ENCODE peak calls at places on chromosome 5, in four cellular contexts. B is RWPE1, Z is transverse colon, I is Peyer's patch. U is an unnamed sample.

GRCh38 chr5:24492231-24492630 is 152.5 kb downstream of the CDH10 start:
- DNase-seq in B (no peak), Z (no peak), I (no peak), U (no peak)

GRCh38 chr5:5419291-5420210 is 2.9 kb upstream of the ICE1 start:
- DNase-seq in B (peak), Z (no peak), I (no peak), U (no peak)

GRCh38 chr5:101102506-101102905 is 199.4 kb upstream of the ST8SIA4 start:
- DNase-seq in B (peak), Z (no peak), I (no peak), U (no peak)

GRCh38 chr5:55821731-55822512 is 29.2 kb upstream of the IL31RA start:
- DNase-seq in B (peak), Z (no peak), I (no peak), U (no peak)

GRCh38 chr5:138905541-138905940 is 30.4 kb upstream of the LRRTM2 start:
- DNase-seq in B (peak), Z (no peak), I (no peak), U (no peak)

GRCh38 chr5:141121563-141121962 is at the start of gene PCDHB4:
- DNase-seq in B (no peak), Z (no peak), I (no peak), U (no peak)

GRCh38 chr5:3056901-3057300 is 305.4 kb upstream of the IRX2 start:
- DNase-seq in B (no peak), Z (no peak), I (no peak), U (no peak)

GRCh38 chr5:34709861-34710673 is 53.9 kb downstream of the RAI14 start:
- DNase-seq in B (no peak), Z (no peak), I (no peak), U (no peak)

GRCh38 chr5:19140276-19140675 is 847.7 kb downstream of the CDH18 start:
- DNase-seq in B (no peak), Z (no peak), I (no peak), U (no peak)

GRCh38 chr5:103674739-103675138 is 112.2 kb upstream of the NUDT12 start:
- DNase-seq in B (no peak), Z (no peak), I (no peak), U (no peak)

GRCh38 chr5:139725073-139725830 is 70.4 kb upstream of the PSD2 start:
- DNase-seq in B (no peak), Z (no peak), I (no peak), U (no peak)

GRCh38 chr5:150590979-150591411 is 49.5 kb upstream of the SYNPO start:
- DNase-seq in B (no peak), Z (no peak), I (no peak), U (no peak)

GRCh38 chr5:173056783-173057061 is 570 bp downstream of the CREBRF start:
- DNase-seq in B (peak), Z (no peak), I (peak), U (no peak)

GRCh38 chr5:154397652-154398406 is 48.0 kb upstream of the SAP30L start:
- DNase-seq in B (no peak), Z (peak), I (no peak), U (no peak)

GRCh38 chr5:143796753-143797152 is 15.2 kb upstream of the HMHB1 start:
- DNase-seq in B (no peak), Z (no peak), I (no peak), U (no peak)

GRCh38 chr5:14655146-14655741 is 9.3 kb upstream of the OTULIN start:
- DNase-seq in B (no peak), Z (no peak), I (no peak), U (no peak)

DNA sequence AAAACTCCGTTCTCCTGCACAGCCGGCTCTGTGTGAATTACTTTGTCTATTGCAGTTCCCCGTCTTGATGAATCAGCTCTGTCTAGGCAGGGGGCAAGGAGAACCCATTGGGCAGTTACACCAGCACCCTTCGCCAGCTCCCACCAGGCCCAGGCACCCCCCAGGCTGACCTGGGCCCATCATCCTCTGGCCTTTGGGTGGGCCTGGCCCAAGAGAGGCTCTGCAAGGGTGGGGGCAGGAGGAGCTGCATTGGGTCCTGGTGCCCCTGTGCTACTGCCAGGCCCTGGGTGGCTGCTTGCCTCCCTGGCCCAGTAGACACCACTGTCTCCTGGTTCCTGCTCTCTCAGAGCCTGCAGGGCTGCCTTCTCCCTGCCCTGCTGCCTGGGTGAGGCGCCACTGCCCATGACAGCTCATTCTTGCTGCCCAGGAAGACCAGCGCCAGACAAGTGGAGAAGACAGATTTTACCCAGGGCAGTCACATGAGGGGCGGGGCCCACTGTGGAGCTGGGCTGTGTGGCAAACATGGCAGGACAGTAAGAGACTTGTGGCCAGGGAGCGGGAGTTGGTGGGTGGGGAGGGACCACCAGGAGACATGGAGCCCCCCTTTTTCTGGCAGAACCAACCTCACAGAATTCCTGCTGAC is 67.3 kb downstream of the MRPL36 start:
- DNase-seq in B (no peak), Z (no peak), I (no peak), U (no peak)
- TF ChIP-seq CTCF in B (no peak), Z (no peak), I (no peak), U (no peak)

DNA sequence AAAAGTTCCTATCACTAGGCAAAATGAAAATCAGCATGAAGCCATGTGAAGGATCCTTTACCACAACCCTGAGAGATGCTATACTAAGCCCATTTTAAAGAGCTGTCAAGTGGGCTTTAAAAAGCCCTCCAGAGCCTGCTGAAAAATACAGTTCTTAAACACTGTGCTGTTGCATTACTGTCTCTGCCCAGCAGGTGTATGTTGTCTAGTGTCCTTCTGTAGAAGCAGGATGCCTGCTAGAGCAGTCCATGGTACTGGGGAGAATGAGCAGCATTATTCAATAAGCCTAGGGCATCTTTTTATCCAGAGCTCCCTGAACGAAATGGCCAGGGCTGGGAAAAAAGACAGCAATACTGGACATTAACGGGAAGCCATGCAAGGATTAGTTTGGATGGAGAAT is 126.2 kb upstream of the PLCXD3 start:
- DNase-seq in B (no peak), Z (no peak), I (no peak), U (no peak)
- TF ChIP-seq CTCF in B (no peak), Z (no peak), I (no peak), U (no peak)

GRCh38 chr5:57663466-57663865 is 180.9 kb upstream of the ACTBL2 start:
- DNase-seq in B (no peak), Z (no peak), I (no peak), U (no peak)

GRCh38 chr5:57666582-57666981 is 184.0 kb upstream of the ACTBL2 start:
- DNase-seq in B (peak), Z (no peak), I (no peak), U (no peak)

GRCh38 chr5:57664700-57665099 is 182.1 kb upstream of the ACTBL2 start:
- DNase-seq in B (no peak), Z (no peak), I (no peak), U (no peak)

GRCh38 chr5:57662991-57663390 is 180.4 kb upstream of the ACTBL2 start:
- DNase-seq in B (no peak), Z (no peak), I (no peak), U (no peak)

DNA sequence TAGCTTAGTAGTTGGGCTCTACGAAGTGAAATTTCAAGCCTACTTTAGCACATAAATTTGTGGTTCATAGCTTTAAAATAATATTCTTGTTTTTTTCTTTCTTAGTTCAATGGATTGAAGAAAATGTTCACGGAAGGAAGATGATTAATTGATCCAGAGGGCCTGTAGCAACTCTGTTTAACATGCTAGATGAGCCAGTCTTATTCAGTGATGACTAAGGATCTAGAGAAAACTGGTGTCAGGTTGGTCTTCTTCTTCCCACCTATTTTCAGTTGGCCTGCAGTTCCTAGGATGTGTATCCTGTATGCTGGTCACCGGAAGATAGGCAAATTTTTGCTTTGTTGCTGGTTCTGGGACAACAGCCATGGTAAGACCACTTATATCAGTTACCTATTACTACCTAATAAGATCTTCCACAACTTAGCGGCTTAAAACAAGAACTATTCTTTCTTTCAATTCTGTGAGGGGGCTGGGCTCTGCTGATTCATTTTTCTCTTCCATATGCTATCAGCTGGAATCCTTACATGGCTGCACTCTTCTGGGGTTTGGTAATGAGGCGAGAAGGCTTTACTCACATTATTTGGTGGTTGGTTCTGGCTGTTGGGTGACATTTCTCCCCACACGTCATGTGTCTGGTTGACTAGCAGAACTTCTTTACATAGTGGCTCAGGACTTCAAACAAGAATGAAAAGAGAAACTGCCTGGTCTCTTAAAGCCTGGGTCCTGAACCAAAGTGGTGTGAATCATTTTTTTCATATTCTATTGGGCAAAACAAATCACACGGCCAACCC is 182.7 kb upstream of the ACTBL2 start:
- DNase-seq in B (no peak), Z (no peak), I (no peak), U (no peak)
- TF ChIP-seq CTCF in B (no peak), Z (no peak), I (no peak), U (no peak)

GRCh38 chr5:78300464-78301045 is 6.1 kb upstream of the AP3B1 start:
- DNase-seq in B (no peak), Z (no peak), I (no peak), U (no peak)
- TF ChIP-seq CTCF in B (peak), Z (no peak), I (no peak), U (no peak)